ENCODE peak calls at places on chromosomes 11 and 22, in four cellular contexts. D is LoVo, J is upper lobe of right lung, P is ACHN. S is an unnamed sample.

GRCh38 chr11:67030976-67031375 is 8.0 kb downstream of the SYT12 start:
- DNase-seq in D (no peak), J (no peak), P (no peak), S (no peak)

GRCh38 chr11:13073119-13073981 is 64.2 kb downstream of the RASSF10 start:
- DNase-seq in D (no peak), J (no peak), P (peak; percentile 30), S (peak; percentile 92)

GRCh38 chr11:60777572-60777971 is 7.6 kb upstream of the MS4A10 start:
- DNase-seq in D (peak; percentile 32), J (peak; percentile 12), P (no peak), S (peak; percentile 60)

GRCh38 chr22:50625568-50626313 is 2.2 kb downstream of the ARSA start:
- DNase-seq in D (no peak), J (peak; percentile 65), P (no peak), S (no peak)

GRCh38 chr11:35523351-35523768 is 2.1 kb downstream of the PAMR1 start:
- DNase-seq in D (no peak), J (no peak), P (no peak), S (peak; percentile 31)

GRCh38 chr11:33735426-33736147 is 636 bp downstream of the CD59 start:
- DNase-seq in D (peak; percentile 32), J (peak; percentile 80), P (peak; percentile 54), S (peak; percentile 28)

GRCh38 chr11:10568486-10568941 is at the start of gene LYVE1:
- DNase-seq in D (no peak), J (no peak), P (no peak), S (no peak)

GRCh38 chr11:37409124-37409523 is 811.1 kb upstream of the RAG2 start:
- DNase-seq in D (no peak), J (no peak), P (no peak), S (no peak)

GRCh38 chr11:8604078-8604723 is 10.2 kb upstream of the STK33 start:
- DNase-seq in D (peak; percentile 71), J (peak; percentile 77), P (peak; percentile 67), S (peak; percentile 98)

GRCh38 chr11:104113541-104113940 is 50.4 kb downstream of the PDGFD start:
- DNase-seq in D (no peak), J (no peak), P (no peak), S (no peak)

GRCh38 chr11:3160252-3161031 is 4.7 kb downstream of the OSBPL5 start:
- DNase-seq in D (no peak), J (peak; percentile 89), P (peak; percentile 72), S (peak; percentile 65)

GRCh38 chr11:46391578-46392420 is at the start of gene CHRM4:
- DNase-seq in D (peak; percentile 60), J (no peak), P (peak; percentile 78), S (no peak)

GRCh38 chr11:101880208-101880607 is 34.6 kb upstream of the CEP126 start:
- DNase-seq in D (peak; percentile 42), J (no peak), P (peak; percentile 68), S (peak; percentile 13)

GRCh38 chr11:803770-804598 is 1.0 kb downstream of the PIDD1 start:
- DNase-seq in D (no peak), J (no peak), P (no peak), S (no peak)

GRCh38 chr11:102494216-102494615 is 36.3 kb downstream of the MMP7 start:
- DNase-seq in D (peak; percentile 76), J (no peak), P (peak; percentile 20), S (peak; percentile 46)

GRCh38 chr11:101582242-101583052 is 1.4 kb downstream of the TRPC6 start:
- DNase-seq in D (no peak), J (no peak), P (no peak), S (no peak)

GRCh38 chr22:30424471-30425326 is 869 bp upstream of the MTFP1 start:
- DNase-seq in D (peak; percentile 41), J (no peak), P (peak; percentile 63), S (no peak)

GRCh38 chr11:126139541-126140091 is 71.8 kb downstream of the RPUSD4 start:
- DNase-seq in D (no peak), J (no peak), P (no peak), S (no peak)